ENCODE peak calls at places on chromosome 16, in seven cellular contexts. One of them, this sample, is unnamed. For H3K4me1, the result is how much of the 10 kb centered on the place peaks cover.

GRCh38 chr16:11524098-11524760 is 62.5 kb downstream of the LITAF start:
- DNase-seq in HepG2: no peak
- DNase-seq in lung: no peak
- DNase-seq in colonic mucosa: no peak
- DNase-seq in A549: no peak
- DNase-seq in breast epithelium: no peak
- DNase-seq in sigmoid colon: no peak
- DNase-seq in this sample: no peak

GRCh38 chr16:57379579-57379978 is 7.3 kb downstream of the CX3CL1 start:
- DNase-seq in HepG2: no peak
- DNase-seq in lung: no peak
- DNase-seq in colonic mucosa: no peak
- DNase-seq in A549: peak
- DNase-seq in breast epithelium: no peak
- DNase-seq in sigmoid colon: no peak
- DNase-seq in this sample: no peak

GRCh38 chr16:51008037-51008436 is 143.0 kb downstream of the SALL1 start:
- DNase-seq in HepG2: no peak
- DNase-seq in lung: no peak
- DNase-seq in colonic mucosa: no peak
- DNase-seq in A549: no peak
- DNase-seq in breast epithelium: no peak
- DNase-seq in sigmoid colon: no peak
- DNase-seq in this sample: no peak

GRCh38 chr16:56279132-56279531 is 87.8 kb downstream of the GNAO1 start:
- DNase-seq in HepG2: no peak
- DNase-seq in lung: no peak
- DNase-seq in colonic mucosa: no peak
- DNase-seq in A549: no peak
- DNase-seq in breast epithelium: no peak
- DNase-seq in sigmoid colon: no peak
- DNase-seq in this sample: no peak

GRCh38 chr16:86088816-86089215 is 189.9 kb downstream of the IRF8 start:
- DNase-seq in HepG2: no peak
- DNase-seq in lung: no peak
- DNase-seq in colonic mucosa: no peak
- DNase-seq in A549: no peak
- DNase-seq in breast epithelium: no peak
- DNase-seq in sigmoid colon: peak
- DNase-seq in this sample: no peak

GRCh38 chr16:85615852-85616607 is 2.9 kb downstream of the GSE1 start:
- DNase-seq in HepG2: peak
- DNase-seq in lung: peak
- DNase-seq in colonic mucosa: peak
- DNase-seq in A549: peak
- DNase-seq in breast epithelium: peak
- DNase-seq in sigmoid colon: peak
- DNase-seq in this sample: peak

GRCh38 chr16:66605177-66605999 is 884 bp downstream of the CMTM3 start:
- DNase-seq in HepG2: peak
- DNase-seq in lung: peak
- DNase-seq in colonic mucosa: peak
- DNase-seq in A549: peak
- DNase-seq in breast epithelium: no peak
- DNase-seq in sigmoid colon: peak
- DNase-seq in this sample: peak

GRCh38 chr16:81693467-81694303 is 85.4 kb upstream of the PLCG2 start:
- DNase-seq in HepG2: no peak
- DNase-seq in lung: no peak
- DNase-seq in colonic mucosa: no peak
- DNase-seq in A549: no peak
- DNase-seq in breast epithelium: no peak
- DNase-seq in sigmoid colon: peak
- DNase-seq in this sample: no peak

GRCh38 chr16:24953721-24954120 is 61.4 kb downstream of the ARHGAP17 start:
- DNase-seq in HepG2: no peak
- DNase-seq in lung: no peak
- DNase-seq in colonic mucosa: peak
- DNase-seq in A549: no peak
- DNase-seq in breast epithelium: no peak
- DNase-seq in sigmoid colon: no peak
- DNase-seq in this sample: no peak

GRCh38 chr16:30958164-30959083 is 870 bp downstream of the SETD1A start:
- DNase-seq in HepG2: peak
- DNase-seq in lung: peak
- DNase-seq in colonic mucosa: peak
- DNase-seq in A549: peak
- DNase-seq in breast epithelium: no peak
- DNase-seq in sigmoid colon: no peak
- DNase-seq in this sample: peak

GRCh38 chr16:16042076-16042475 is 92.7 kb downstream of the ABCC1 start:
- DNase-seq in HepG2: no peak
- DNase-seq in lung: peak
- DNase-seq in colonic mucosa: no peak
- DNase-seq in A549: no peak
- DNase-seq in breast epithelium: no peak
- DNase-seq in sigmoid colon: no peak
- DNase-seq in this sample: no peak

GRCh38 chr16:57299009-57299718 is 14.7 kb upstream of the PLLP start:
- DNase-seq in HepG2: peak
- DNase-seq in lung: peak
- DNase-seq in colonic mucosa: peak
- DNase-seq in A549: peak
- DNase-seq in breast epithelium: no peak
- DNase-seq in sigmoid colon: peak
- DNase-seq in this sample: peak

GRCh38 chr16:21186326-21186691 is 25.1 kb downstream of the ZP2 start:
- DNase-seq in HepG2: peak
- DNase-seq in lung: no peak
- DNase-seq in colonic mucosa: no peak
- DNase-seq in A549: no peak
- DNase-seq in breast epithelium: no peak
- DNase-seq in sigmoid colon: no peak
- DNase-seq in this sample: no peak

GRCh38 chr16:81703177-81704155 is 75.6 kb upstream of the PLCG2 start:
- DNase-seq in HepG2: no peak
- DNase-seq in lung: no peak
- DNase-seq in colonic mucosa: no peak
- DNase-seq in A549: peak
- DNase-seq in breast epithelium: no peak
- DNase-seq in sigmoid colon: no peak
- DNase-seq in this sample: no peak

GRCh38 chr16:76963614-76964315 is 227.2 kb upstream of the MON1B start:
- DNase-seq in HepG2: no peak
- DNase-seq in lung: no peak
- DNase-seq in colonic mucosa: no peak
- DNase-seq in A549: no peak
- DNase-seq in breast epithelium: no peak
- DNase-seq in sigmoid colon: no peak
- DNase-seq in this sample: no peak

GRCh38 chr16:50285406-50286003 is 19.2 kb downstream of the ADCY7 start:
- DNase-seq in HepG2: no peak
- DNase-seq in lung: no peak
- DNase-seq in colonic mucosa: no peak
- DNase-seq in A549: no peak
- DNase-seq in breast epithelium: no peak
- DNase-seq in sigmoid colon: no peak
- DNase-seq in this sample: no peak

GRCh38 chr16:67026570-67026969 is 2.4 kb upstream of the CBFB start:
- DNase-seq in HepG2: no peak
- DNase-seq in lung: no peak
- DNase-seq in colonic mucosa: no peak
- DNase-seq in A549: no peak
- DNase-seq in breast epithelium: peak
- DNase-seq in sigmoid colon: peak
- DNase-seq in this sample: no peak

GRCh38 chr16:62363451-62363850 is 327.2 kb upstream of the CDH8 start:
- DNase-seq in HepG2: no peak
- DNase-seq in lung: no peak
- DNase-seq in colonic mucosa: no peak
- DNase-seq in A549: no peak
- DNase-seq in breast epithelium: no peak
- DNase-seq in sigmoid colon: no peak
- DNase-seq in this sample: no peak
- TF ChIP-seq CTCF in HepG2: no peak
- TF ChIP-seq CTCF in lung: no peak
- TF ChIP-seq CTCF in colonic mucosa: no peak
- TF ChIP-seq CTCF in A549: no peak
- TF ChIP-seq CTCF in breast epithelium: no peak
- TF ChIP-seq CTCF in sigmoid colon: no peak
- TF ChIP-seq CTCF in this sample: no peak

DNA sequence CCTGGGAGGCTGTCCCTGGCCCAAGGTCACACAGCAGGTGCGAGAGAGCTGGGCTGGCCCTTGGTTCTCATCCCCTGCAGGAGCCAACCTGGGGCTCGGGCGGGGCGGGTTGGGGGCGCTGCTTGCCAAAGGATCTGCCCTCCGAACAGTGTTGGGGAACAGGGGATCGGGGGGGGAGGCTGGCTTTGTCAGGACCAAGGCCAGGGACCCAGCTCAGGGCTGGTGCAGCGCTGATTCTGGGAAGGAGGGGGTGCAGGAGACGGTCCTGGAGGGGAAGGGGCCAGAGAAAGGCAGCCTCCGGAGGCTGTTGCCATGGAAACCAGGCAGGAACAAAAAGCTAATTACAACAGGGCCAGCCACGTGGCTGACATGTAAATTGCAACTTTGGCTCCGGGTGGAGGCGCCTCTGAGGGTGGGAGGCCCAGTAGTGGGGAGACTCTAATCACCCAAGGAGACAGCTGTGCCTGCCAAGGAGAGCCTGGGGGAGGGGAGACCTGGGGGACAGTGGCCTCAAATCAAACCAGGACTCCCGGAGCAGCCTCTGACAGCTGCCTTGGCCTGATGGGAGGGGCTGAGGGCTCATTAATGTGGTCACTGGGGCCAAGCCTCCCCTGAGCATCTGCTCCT is 1.3 kb downstream of the TUBB3 start:
- DNase-seq in HepG2: peak
- DNase-seq in lung: no peak
- DNase-seq in colonic mucosa: no peak
- DNase-seq in A549: peak
- DNase-seq in breast epithelium: no peak
- DNase-seq in sigmoid colon: no peak
- DNase-seq in this sample: peak
- H3K4me1 ChIP-seq in HepG2: under half
- H3K4me1 ChIP-seq in lung: under half
- H3K4me1 ChIP-seq in colonic mucosa: under half
- H3K4me1 ChIP-seq in A549: under half
- H3K4me1 ChIP-seq in breast epithelium: under half
- H3K4me1 ChIP-seq in sigmoid colon: under half
- H3K4me1 ChIP-seq in this sample: under half

DNA sequence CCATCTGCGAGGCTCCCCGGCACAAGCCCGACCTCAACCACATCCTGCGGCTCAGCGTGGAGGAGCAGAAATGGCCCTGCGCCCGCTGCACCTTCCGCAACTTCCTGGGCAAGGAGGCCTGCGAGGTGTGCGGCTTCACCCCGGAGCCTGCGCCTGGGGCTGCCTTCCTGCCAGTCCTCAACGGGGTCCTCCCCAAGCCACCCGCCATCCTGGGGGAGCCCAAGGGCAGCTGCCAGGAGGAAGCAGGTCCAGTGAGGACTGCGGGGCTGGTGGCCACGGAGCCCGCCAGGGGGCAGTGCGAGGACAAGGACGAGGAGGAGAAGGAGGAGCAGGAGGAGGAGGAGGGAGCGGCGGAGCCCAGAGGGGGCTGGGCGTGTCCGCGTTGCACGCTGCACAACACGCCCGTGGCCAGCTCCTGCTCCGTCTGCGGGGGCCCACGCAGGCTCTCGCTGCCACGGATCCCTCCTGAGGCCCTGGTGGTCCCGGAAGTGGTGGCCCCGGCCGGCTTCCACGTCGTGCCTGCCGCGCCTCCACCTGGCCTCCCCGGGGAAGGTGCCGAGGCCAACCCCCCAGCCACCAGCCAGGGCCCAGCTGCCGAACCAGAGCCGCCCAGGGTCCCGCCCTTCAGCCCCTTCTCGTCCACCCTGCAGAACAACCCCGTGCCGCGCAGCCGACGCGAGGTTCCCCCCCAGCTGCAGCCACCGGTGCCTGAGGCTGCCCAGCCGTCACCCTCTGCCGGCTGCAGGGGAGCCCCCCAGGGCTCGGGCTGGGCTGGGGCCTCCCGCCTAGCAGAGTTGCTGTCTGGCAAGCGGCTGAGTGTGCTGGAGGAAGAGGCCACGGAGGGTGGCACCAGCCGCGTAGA is 13.1 kb upstream of the PRR35 start:
- DNase-seq in HepG2: no peak
- DNase-seq in lung: peak
- DNase-seq in colonic mucosa: peak
- DNase-seq in A549: peak
- DNase-seq in breast epithelium: peak
- DNase-seq in sigmoid colon: peak
- DNase-seq in this sample: no peak
- TF ChIP-seq CTCF in HepG2: peak
- TF ChIP-seq CTCF in lung: no peak
- TF ChIP-seq CTCF in colonic mucosa: peak
- TF ChIP-seq CTCF in A549: peak
- TF ChIP-seq CTCF in breast epithelium: peak
- TF ChIP-seq CTCF in sigmoid colon: no peak
- TF ChIP-seq CTCF in this sample: no peak

GRCh38 chr16:84607694-84608093 is 10.2 kb downstream of the COTL1 start:
- DNase-seq in HepG2: no peak
- DNase-seq in lung: no peak
- DNase-seq in colonic mucosa: peak
- DNase-seq in A549: no peak
- DNase-seq in breast epithelium: no peak
- DNase-seq in sigmoid colon: no peak
- DNase-seq in this sample: no peak

GRCh38 chr16:84606081-84606875 is 11.6 kb downstream of the COTL1 start:
- DNase-seq in HepG2: no peak
- DNase-seq in lung: no peak
- DNase-seq in colonic mucosa: no peak
- DNase-seq in A549: no peak
- DNase-seq in breast epithelium: no peak
- DNase-seq in sigmoid colon: no peak
- DNase-seq in this sample: no peak

GRCh38 chr16:84605339-84605848 is 12.5 kb downstream of the COTL1 start:
- DNase-seq in HepG2: no peak
- DNase-seq in lung: no peak
- DNase-seq in colonic mucosa: no peak
- DNase-seq in A549: no peak
- DNase-seq in breast epithelium: no peak
- DNase-seq in sigmoid colon: no peak
- DNase-seq in this sample: no peak

GRCh38 chr16:84608281-84608680 is 9.6 kb downstream of the COTL1 start:
- DNase-seq in HepG2: no peak
- DNase-seq in lung: no peak
- DNase-seq in colonic mucosa: no peak
- DNase-seq in A549: no peak
- DNase-seq in breast epithelium: no peak
- DNase-seq in sigmoid colon: no peak
- DNase-seq in this sample: no peak

DNA sequence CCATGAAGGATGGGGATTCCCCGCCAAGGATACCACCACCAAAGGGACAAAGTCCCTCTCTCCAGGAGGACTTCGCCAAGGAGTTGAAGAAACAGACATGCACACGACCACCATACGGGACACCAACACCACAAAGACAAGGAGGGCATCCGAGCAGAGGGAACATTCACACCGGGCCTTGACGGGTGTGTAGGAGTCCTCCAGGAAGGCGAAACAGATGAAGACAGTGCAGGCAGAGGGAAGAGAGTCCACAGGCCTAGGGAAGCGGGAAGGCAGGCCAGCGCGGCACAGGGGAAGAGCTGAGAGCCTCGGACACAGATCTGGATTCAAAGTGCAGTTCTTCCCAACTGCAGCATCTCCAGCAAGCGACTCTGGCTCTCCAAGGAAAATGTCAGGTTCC is 10.8 kb downstream of the COTL1 start:
- DNase-seq in HepG2: no peak
- DNase-seq in lung: no peak
- DNase-seq in colonic mucosa: no peak
- DNase-seq in A549: no peak
- DNase-seq in breast epithelium: no peak
- DNase-seq in sigmoid colon: no peak
- DNase-seq in this sample: no peak
- H3K4me1 ChIP-seq in HepG2: under half
- H3K4me1 ChIP-seq in lung: under half
- H3K4me1 ChIP-seq in colonic mucosa: under half
- H3K4me1 ChIP-seq in A549: under half
- H3K4me1 ChIP-seq in breast epithelium: under half
- H3K4me1 ChIP-seq in sigmoid colon: under half
- H3K4me1 ChIP-seq in this sample: under half